ENCODE peak calls at places on chromosomes 11 and 22, in six cellular contexts. A, T, F, P, G and B are unnamed samples.

GRCh38 chr11:81570669-81571068 is 1163.0 kb downstream of the FAM181B start:
- DNase-seq in T (no peak), G (no peak), A (no peak), P (no peak), F (no peak), B (no peak)

GRCh38 chr22:24417200-24417599 is 10.2 kb upstream of the ADORA2A start:
- DNase-seq in A (no peak), F (no peak), P (no peak), T (no peak), G (no peak), B (no peak)

GRCh38 chr11:33634291-33634834 is 66.3 kb downstream of the C11orf91 start:
- DNase-seq in A (no peak), G (peak; percentile 30), P (no peak), F (peak; percentile 82), T (no peak), B (no peak)

GRCh38 chr11:75667268-75667830 is 1.5 kb downstream of the MAP6 start:
- DNase-seq in A (peak; percentile 30), G (no peak), P (no peak), F (no peak), T (no peak), B (no peak)

GRCh38 chr11:119572481-119573424 is 149.8 kb upstream of the THY1 start:
- DNase-seq in G (no peak), F (no peak), P (no peak), A (no peak), T (no peak), B (no peak)

GRCh38 chr22:29146101-29146560 is 59.6 kb upstream of the EMID1 start:
- DNase-seq in G (no peak), F (no peak), A (no peak), T (no peak), P (no peak), B (no peak)

GRCh38 chr11:68287419-68287818 is 15.6 kb upstream of the C11orf24 start:
- DNase-seq in P (no peak), A (no peak), T (no peak), G (no peak), F (no peak), B (no peak)

GRCh38 chr11:38208951-38209350 is 1610.9 kb upstream of the RAG2 start:
- DNase-seq in G (no peak), T (no peak), A (no peak), P (no peak), F (no peak), B (no peak)

GRCh38 chr22:23697031-23697970 is 6.5 kb downstream of the RGL4 start:
- DNase-seq in G (no peak), F (no peak), P (no peak), A (no peak), T (no peak), B (no peak)

GRCh38 chr11:2990617-2991476 is 1.3 kb downstream of the NAP1L4 start:
- DNase-seq in G (peak; percentile 42), T (peak; percentile 46), F (no peak), A (no peak), P (no peak), B (no peak)